ENCODE peak calls at places on chromosomes 11 and 22, in four cellular contexts. One of them, this sample, is unnamed. For H3K9me3, the result is how much of the 10 kb centered on the place peaks cover.

GRCh38 chr11:69149646-69150045 is 6.1 kb upstream of the SMIM38 start:
- DNase-seq in Karpas-422: no peak
- DNase-seq in WERI-Rb-1: no peak
- DNase-seq in ovary: no peak
- DNase-seq in this sample: peak

GRCh38 chr22:35229865-35230264 is 27.4 kb upstream of the HMGXB4 start:
- DNase-seq in Karpas-422: peak
- DNase-seq in WERI-Rb-1: peak
- DNase-seq in ovary: no peak
- DNase-seq in this sample: no peak

GRCh38 chr11:35714882-35715612 is 52.5 kb downstream of the TRIM44 start:
- DNase-seq in Karpas-422: no peak
- DNase-seq in WERI-Rb-1: no peak
- DNase-seq in ovary: no peak
- DNase-seq in this sample: no peak

GRCh38 chr11:16605440-16605970 is 132.9 kb upstream of the C11orf58 start:
- DNase-seq in Karpas-422: no peak
- DNase-seq in WERI-Rb-1: no peak
- DNase-seq in ovary: no peak
- DNase-seq in this sample: no peak

GRCh38 chr22:22838148-22838786 is 49.3 kb upstream of the IGLL5 start:
- DNase-seq in Karpas-422: no peak
- DNase-seq in WERI-Rb-1: no peak
- DNase-seq in ovary: no peak
- DNase-seq in this sample: no peak

GRCh38 chr11:14789879-14790484 is 102.0 kb downstream of the CYP2R1 start:
- DNase-seq in Karpas-422: peak
- DNase-seq in WERI-Rb-1: no peak
- DNase-seq in ovary: no peak
- DNase-seq in this sample: no peak

GRCh38 chr22:49820984-49821383 is 6.7 kb downstream of the BRD1 start:
- DNase-seq in Karpas-422: no peak
- DNase-seq in WERI-Rb-1: no peak
- DNase-seq in ovary: no peak
- DNase-seq in this sample: no peak

GRCh38 chr22:27129266-27129665 is 471.9 kb downstream of the MIAT start:
- DNase-seq in Karpas-422: no peak
- DNase-seq in WERI-Rb-1: no peak
- DNase-seq in ovary: no peak
- DNase-seq in this sample: no peak

GRCh38 chr11:4030197-4030596 is 64.4 kb upstream of the RRM1 start:
- DNase-seq in Karpas-422: no peak
- DNase-seq in WERI-Rb-1: no peak
- DNase-seq in ovary: no peak
- DNase-seq in this sample: no peak

GRCh38 chr22:39530136-39530535 is 2.4 kb downstream of the RPS19BP1 start:
- DNase-seq in Karpas-422: no peak
- DNase-seq in WERI-Rb-1: no peak
- DNase-seq in ovary: no peak
- DNase-seq in this sample: no peak

GRCh38 chr22:39528681-39529486 is 3.7 kb downstream of the RPS19BP1 start:
- DNase-seq in Karpas-422: peak
- DNase-seq in WERI-Rb-1: peak
- DNase-seq in ovary: peak
- DNase-seq in this sample: peak

GRCh38 chr22:39528080-39528661 is 4.4 kb downstream of the RPS19BP1 start:
- DNase-seq in Karpas-422: peak
- DNase-seq in WERI-Rb-1: no peak
- DNase-seq in ovary: peak
- DNase-seq in this sample: no peak

GRCh38 chr22:39530692-39531331 is 1.7 kb downstream of the RPS19BP1 start:
- DNase-seq in Karpas-422: peak
- DNase-seq in WERI-Rb-1: peak
- DNase-seq in ovary: peak
- DNase-seq in this sample: no peak

GRCh38 chr22:39529487-39529851 is 3.1 kb downstream of the RPS19BP1 start:
- DNase-seq in Karpas-422: peak
- DNase-seq in WERI-Rb-1: no peak
- DNase-seq in ovary: no peak
- DNase-seq in this sample: no peak
- H3K4me3 ChIP-seq in Karpas-422: peak
- H3K4me3 ChIP-seq in WERI-Rb-1: no peak
- H3K4me3 ChIP-seq in ovary: no peak
- H3K4me3 ChIP-seq in this sample: no peak

GRCh38 chr11:66976048-66976467 is 954 bp downstream of the C11orf86 start:
- DNase-seq in Karpas-422: peak
- DNase-seq in WERI-Rb-1: peak
- DNase-seq in ovary: no peak
- DNase-seq in this sample: no peak
- H3K9me3 ChIP-seq in Karpas-422: under half
- H3K9me3 ChIP-seq in WERI-Rb-1: under half
- H3K9me3 ChIP-seq in ovary: under half
- H3K9me3 ChIP-seq in this sample: under half

DNA sequence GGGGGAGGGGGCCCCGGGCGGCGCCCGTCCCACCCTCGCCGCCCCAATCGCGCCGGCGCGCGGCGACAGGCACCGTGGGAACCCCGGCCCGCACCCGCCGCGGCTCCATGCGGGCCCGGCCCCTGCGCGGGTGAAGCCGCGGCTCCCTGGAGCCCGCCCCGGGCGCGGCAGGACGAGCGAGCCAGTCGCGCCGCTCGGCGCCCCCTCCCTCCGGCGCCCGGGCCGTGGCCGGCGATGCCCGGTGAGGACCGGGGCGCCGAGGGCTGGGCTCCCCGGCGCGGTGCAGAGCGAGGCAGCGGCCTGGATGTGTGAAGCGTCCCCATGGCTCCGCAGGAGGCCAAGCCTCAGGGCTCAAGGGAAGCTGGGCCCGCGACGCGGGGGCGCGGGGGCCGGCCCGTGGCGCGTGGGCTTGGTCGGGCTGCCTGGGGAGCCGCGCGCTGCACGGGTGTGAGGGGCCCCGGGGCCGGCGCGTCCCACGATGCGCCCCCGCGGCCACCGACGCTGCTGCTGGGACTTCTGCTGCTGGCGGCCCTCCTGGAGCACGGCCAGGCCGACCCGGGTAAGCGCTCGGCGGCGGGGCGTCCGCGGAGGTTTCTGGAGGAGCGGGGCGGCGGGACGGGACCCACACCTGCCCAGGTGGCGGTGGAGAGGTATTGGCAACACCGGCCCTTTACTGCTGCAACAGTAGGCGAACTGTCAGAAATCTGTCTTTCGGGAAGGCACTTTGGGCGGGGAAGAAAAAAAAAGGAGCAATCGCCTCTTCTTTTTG is 119.3 kb downstream of the HIPK3 start:
- DNase-seq in Karpas-422: peak
- DNase-seq in WERI-Rb-1: peak
- DNase-seq in ovary: peak
- DNase-seq in this sample: peak
- H3K4me3 ChIP-seq in Karpas-422: peak
- H3K4me3 ChIP-seq in WERI-Rb-1: peak
- H3K4me3 ChIP-seq in ovary: peak
- H3K4me3 ChIP-seq in this sample: no peak

GRCh38 chr11:46015941-46016340 is 93.5 kb downstream of the LARGE2 start:
- DNase-seq in Karpas-422: no peak
- DNase-seq in WERI-Rb-1: no peak
- DNase-seq in ovary: no peak
- DNase-seq in this sample: no peak

GRCh38 chr11:46020084-46020483 is 97.6 kb downstream of the LARGE2 start:
- DNase-seq in Karpas-422: no peak
- DNase-seq in WERI-Rb-1: no peak
- DNase-seq in ovary: no peak
- DNase-seq in this sample: no peak

GRCh38 chr11:46012185-46012584 is 89.7 kb downstream of the LARGE2 start:
- DNase-seq in Karpas-422: no peak
- DNase-seq in WERI-Rb-1: no peak
- DNase-seq in ovary: no peak
- DNase-seq in this sample: no peak

GRCh38 chr11:46017341-46017740 is 94.9 kb downstream of the LARGE2 start:
- DNase-seq in Karpas-422: no peak
- DNase-seq in WERI-Rb-1: no peak
- DNase-seq in ovary: no peak
- DNase-seq in this sample: no peak
- H3K9me3 ChIP-seq in Karpas-422: under half
- H3K9me3 ChIP-seq in WERI-Rb-1: under half
- H3K9me3 ChIP-seq in ovary: under half
- H3K9me3 ChIP-seq in this sample: under half

GRCh38 chr22:41284465-41284864 is 1.5 kb downstream of the RANGAP1 start:
- DNase-seq in Karpas-422: no peak
- DNase-seq in WERI-Rb-1: no peak
- DNase-seq in ovary: no peak
- DNase-seq in this sample: no peak
- H3K4me3 ChIP-seq in Karpas-422: peak
- H3K4me3 ChIP-seq in WERI-Rb-1: no peak
- H3K4me3 ChIP-seq in ovary: no peak
- H3K4me3 ChIP-seq in this sample: peak

This sample was measured in MG63.